ENCODE peak calls at places on chromosome 12, in four cellular contexts. W is H9; R is lower lobe of right lung; F is naive thymus-derived CD4-positive, alpha-beta T cell. J is an unnamed sample. For H3K4me1, the result is how much of the 10 kb centered on the place peaks cover.

GRCh38 chr12:12081836-12082497 is 11.2 kb downstream of the BCL2L14 start:
- DNase-seq in W (peak), F (no peak), R (no peak), J (no peak)

GRCh38 chr12:46389130-46389616 is 16.6 kb upstream of the SLC38A2 start:
- DNase-seq in F (no peak), W (no peak), R (no peak), J (no peak)

GRCh38 chr12:53950441-53950781 is 4.3 kb upstream of the HOXC12 start:
- DNase-seq in W (no peak), F (no peak), R (no peak), J (no peak)

GRCh38 chr12:93706824-93707223 is 29.6 kb downstream of the CRADD start:
- DNase-seq in R (no peak), W (no peak), F (no peak), J (no peak)

GRCh38 chr12:108589840-108590229 is 8.0 kb downstream of the TMEM119 start:
- DNase-seq in R (no peak), F (no peak), W (no peak), J (no peak)

GRCh38 chr12:3252416-3252815 is 175.2 kb downstream of the TSPAN9 start:
- DNase-seq in F (no peak), W (no peak), R (peak), J (no peak)

GRCh38 chr12:4270670-4271432 is 2.7 kb upstream of the CCND2 start:
- DNase-seq in W (peak), R (peak), F (peak), J (no peak)

GRCh38 chr12:109741286-109741969 is 27.8 kb downstream of the FAM222A start:
- DNase-seq in F (no peak), R (peak), W (peak), J (peak)

GRCh38 chr12:37720846-37721245 is 595.7 kb upstream of the ALG10B start:
- DNase-seq in R (no peak), F (no peak), W (no peak), J (no peak)

GRCh38 chr12:131672941-131673330 is 38.0 kb upstream of the SFSWAP start:
- DNase-seq in W (no peak), R (no peak), F (no peak), J (no peak)

DNA sequence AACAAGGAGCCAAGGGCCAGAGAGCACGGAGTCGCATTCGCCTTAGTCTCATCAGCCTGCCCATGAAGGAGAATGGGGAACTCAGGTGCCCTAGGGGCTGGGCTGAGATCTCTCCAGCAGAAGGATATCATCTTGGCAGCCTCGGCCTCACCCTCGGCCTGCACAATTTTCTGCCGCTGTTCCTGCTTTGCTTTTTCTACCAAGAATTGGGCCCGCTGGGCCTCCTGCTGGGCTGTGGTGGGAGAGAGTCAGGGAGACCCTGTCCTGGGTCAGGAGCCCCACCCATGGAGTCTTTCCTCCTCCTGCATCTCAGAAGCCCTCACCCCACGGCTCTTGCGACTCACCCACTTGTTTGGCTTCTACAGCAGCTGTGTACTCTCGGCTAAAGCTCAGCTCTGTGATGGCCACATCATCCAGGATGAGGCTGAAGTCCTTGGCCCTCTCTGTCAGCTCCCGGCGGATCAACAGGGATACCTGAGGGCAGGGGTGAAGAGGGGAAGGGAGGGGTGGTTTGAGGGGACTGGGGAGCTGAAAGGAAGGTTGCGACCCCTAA is 2.8 kb downstream of the PHB2 start:
- DNase-seq in R (no peak), F (no peak), W (no peak), J (no peak)
- H3K4me1 ChIP-seq in R (half or more), F (under half), W (under half), J (under half)

DNA sequence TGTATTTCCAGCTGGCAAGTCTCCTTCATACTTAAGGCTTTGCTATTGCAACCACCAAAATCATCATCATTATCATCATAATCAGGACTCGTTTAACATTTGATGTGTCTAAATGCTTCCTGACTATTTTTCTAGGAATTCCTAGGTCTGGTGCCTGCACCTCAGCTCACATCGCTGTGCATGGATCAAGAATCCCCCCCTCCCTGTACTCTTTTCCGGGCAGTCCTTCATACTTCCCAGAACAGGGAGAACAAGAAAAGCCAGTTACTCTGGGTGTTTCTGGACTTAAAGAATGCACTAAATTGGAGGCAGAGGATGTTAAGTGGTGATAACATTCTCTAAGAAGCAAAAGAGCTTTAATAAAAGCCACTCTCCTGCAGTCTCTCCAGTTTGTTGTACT is 9.4 kb downstream of the ERP27 start:
- DNase-seq in W (no peak), F (no peak), R (no peak), J (no peak)
- H3K4me1 ChIP-seq in W (under half), F (under half), R (under half), J (under half)

DNA sequence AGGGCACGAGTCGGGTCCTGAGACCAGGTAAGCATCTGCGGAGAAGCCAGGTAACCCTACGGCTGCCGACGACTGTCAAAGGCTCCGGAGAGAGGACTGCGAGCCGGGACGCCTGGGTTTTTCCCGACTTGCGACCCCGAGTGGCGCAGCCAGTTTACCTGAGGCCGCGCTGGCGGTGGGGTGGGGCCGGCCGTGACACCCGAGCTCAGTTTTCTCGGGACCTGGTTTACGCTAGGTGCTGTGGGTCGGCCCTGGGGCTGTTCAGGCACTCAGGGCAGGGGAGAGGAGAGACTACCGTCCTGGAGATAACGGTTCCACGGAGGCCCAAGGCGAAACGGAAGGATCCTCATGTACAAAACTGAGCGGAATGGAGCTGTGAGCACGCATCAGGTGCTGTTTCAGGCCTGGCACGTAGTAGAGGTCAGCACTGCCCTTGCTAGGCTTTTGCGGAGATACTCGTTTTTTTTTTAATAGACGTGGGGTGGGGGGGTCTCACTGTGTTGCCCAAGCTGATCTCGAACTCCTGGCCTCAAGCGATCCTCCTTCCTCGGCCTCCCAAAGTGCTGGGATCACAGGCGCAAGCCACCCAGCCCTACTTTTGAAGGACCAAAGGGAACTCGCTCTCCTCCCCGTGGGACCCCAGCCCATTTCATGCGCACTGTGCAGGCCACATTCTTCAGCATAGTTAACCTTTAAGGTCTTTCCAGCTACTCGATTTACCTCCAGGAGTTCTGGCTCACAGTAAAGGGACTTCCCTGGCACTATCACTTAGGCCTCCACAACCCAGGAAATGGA is 466 bp downstream of the MTRFR start:
- DNase-seq in W (no peak), R (no peak), F (no peak), J (no peak)
- H3K4me1 ChIP-seq in W (under half), R (under half), F (under half), J (under half)

DNA sequence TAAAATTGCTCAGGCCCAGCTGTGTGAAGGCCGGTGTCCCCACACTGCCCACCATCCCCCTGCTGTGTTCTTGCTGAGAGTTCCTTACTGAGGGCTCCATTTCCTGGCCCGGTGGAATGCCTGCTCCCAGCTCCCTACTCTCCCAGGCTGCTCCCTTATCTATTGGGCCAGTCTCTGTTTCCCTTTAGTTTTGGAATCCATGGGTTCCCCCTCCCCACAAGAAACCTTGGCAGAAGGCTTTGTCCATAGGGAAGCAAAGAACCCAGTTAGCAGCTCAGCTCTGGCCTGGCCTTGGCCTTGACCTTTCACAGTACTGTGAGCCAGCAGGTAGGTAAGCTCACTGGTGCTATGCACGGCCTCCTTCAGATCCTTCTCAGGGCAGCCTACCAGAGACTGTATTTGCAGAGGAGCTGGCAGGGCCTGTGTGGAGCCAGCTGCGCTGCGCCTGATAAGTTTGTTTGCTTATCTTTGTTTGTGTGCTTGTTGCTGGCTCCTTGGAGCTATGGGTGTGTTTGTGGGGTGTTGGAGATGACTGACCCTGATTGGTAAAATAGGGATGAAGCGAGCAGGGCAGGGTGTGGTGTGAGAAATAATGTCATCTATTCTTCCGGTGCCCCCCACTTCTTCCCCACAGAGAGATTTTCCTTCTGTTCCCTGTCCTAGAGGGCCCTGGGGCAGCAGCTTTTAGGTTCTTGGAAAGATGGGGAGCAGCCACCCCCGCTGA is 19.2 kb downstream of the MLXIP start:
- DNase-seq in W (no peak), F (no peak), R (peak), J (peak)
- H3K4me1 ChIP-seq in W (under half), F (under half), R (half or more), J (under half)

J was measured in BE2C.